ENCODE peak calls at places on chromosomes 5 and 9, in nine cellular contexts. One of them, this sample, is unnamed. For H3K4me1 and H3K36me3, the result is how much of the 10 kb centered on the place peaks cover.

GRCh38 chr5:68048529-68048928 is 167.0 kb upstream of the PIK3R1 start:
- DNase-seq in heart right ventricle: no peak
- DNase-seq in testis: no peak
- DNase-seq in naive thymus-derived CD4-positive, alpha-beta T cell: no peak
- DNase-seq in CD8-positive, alpha-beta T cell: no peak
- DNase-seq in suprapubic skin: no peak
- DNase-seq in tibial artery: no peak
- DNase-seq in breast epithelium: no peak
- DNase-seq in right atrium auricular region: no peak
- DNase-seq in this sample: no peak

GRCh38 chr9:2824054-2824453 is 19.8 kb downstream of the PUM3 start:
- DNase-seq in heart right ventricle: no peak
- DNase-seq in testis: no peak
- DNase-seq in naive thymus-derived CD4-positive, alpha-beta T cell: no peak
- DNase-seq in CD8-positive, alpha-beta T cell: no peak
- DNase-seq in suprapubic skin: no peak
- DNase-seq in tibial artery: no peak
- DNase-seq in breast epithelium: no peak
- DNase-seq in right atrium auricular region: no peak
- DNase-seq in this sample: no peak

GRCh38 chr5:123285122-123286011 is 137.8 kb downstream of the CEP120 start:
- DNase-seq in heart right ventricle: no peak
- DNase-seq in testis: peak
- DNase-seq in naive thymus-derived CD4-positive, alpha-beta T cell: no peak
- DNase-seq in CD8-positive, alpha-beta T cell: no peak
- DNase-seq in suprapubic skin: no peak
- DNase-seq in tibial artery: peak
- DNase-seq in breast epithelium: no peak
- DNase-seq in right atrium auricular region: no peak
- DNase-seq in this sample: no peak

GRCh38 chr5:121445511-121445910 is 406.2 kb upstream of the FTMT start:
- DNase-seq in heart right ventricle: no peak
- DNase-seq in testis: peak
- DNase-seq in naive thymus-derived CD4-positive, alpha-beta T cell: no peak
- DNase-seq in CD8-positive, alpha-beta T cell: no peak
- DNase-seq in suprapubic skin: no peak
- DNase-seq in tibial artery: no peak
- DNase-seq in breast epithelium: no peak
- DNase-seq in right atrium auricular region: no peak
- DNase-seq in this sample: no peak

GRCh38 chr5:112186401-112186990 is 232.6 kb downstream of the EPB41L4A start:
- DNase-seq in heart right ventricle: no peak
- DNase-seq in testis: peak
- DNase-seq in naive thymus-derived CD4-positive, alpha-beta T cell: peak
- DNase-seq in CD8-positive, alpha-beta T cell: no peak
- DNase-seq in suprapubic skin: no peak
- DNase-seq in tibial artery: no peak
- DNase-seq in breast epithelium: no peak
- DNase-seq in right atrium auricular region: no peak
- DNase-seq in this sample: no peak

GRCh38 chr5:93120048-93120447 is 461.0 kb downstream of the NR2F1-AS1 start:
- DNase-seq in heart right ventricle: no peak
- DNase-seq in testis: no peak
- DNase-seq in naive thymus-derived CD4-positive, alpha-beta T cell: no peak
- DNase-seq in CD8-positive, alpha-beta T cell: no peak
- DNase-seq in suprapubic skin: no peak
- DNase-seq in tibial artery: no peak
- DNase-seq in breast epithelium: no peak
- DNase-seq in right atrium auricular region: no peak
- DNase-seq in this sample: no peak

GRCh38 chr5:157383151-157383810 is 76.7 kb upstream of the NIPAL4 start:
- DNase-seq in heart right ventricle: no peak
- DNase-seq in testis: no peak
- DNase-seq in naive thymus-derived CD4-positive, alpha-beta T cell: no peak
- DNase-seq in CD8-positive, alpha-beta T cell: no peak
- DNase-seq in suprapubic skin: no peak
- DNase-seq in tibial artery: no peak
- DNase-seq in breast epithelium: no peak
- DNase-seq in right atrium auricular region: no peak
- DNase-seq in this sample: no peak

GRCh38 chr5:110088676-110089436 is 399.1 kb downstream of the MAN2A1 start:
- DNase-seq in heart right ventricle: no peak
- DNase-seq in testis: no peak
- DNase-seq in naive thymus-derived CD4-positive, alpha-beta T cell: no peak
- DNase-seq in CD8-positive, alpha-beta T cell: no peak
- DNase-seq in suprapubic skin: no peak
- DNase-seq in tibial artery: no peak
- DNase-seq in breast epithelium: no peak
- DNase-seq in right atrium auricular region: no peak
- DNase-seq in this sample: no peak

GRCh38 chr5:159902444-159903121 is 13.7 kb upstream of the ADRA1B start:
- DNase-seq in heart right ventricle: no peak
- DNase-seq in testis: no peak
- DNase-seq in naive thymus-derived CD4-positive, alpha-beta T cell: no peak
- DNase-seq in CD8-positive, alpha-beta T cell: no peak
- DNase-seq in suprapubic skin: no peak
- DNase-seq in tibial artery: no peak
- DNase-seq in breast epithelium: no peak
- DNase-seq in right atrium auricular region: no peak
- DNase-seq in this sample: no peak

GRCh38 chr5:132687995-132688394 is 14.2 kb downstream of the IL4 start:
- DNase-seq in heart right ventricle: no peak
- DNase-seq in testis: no peak
- DNase-seq in naive thymus-derived CD4-positive, alpha-beta T cell: peak
- DNase-seq in CD8-positive, alpha-beta T cell: peak
- DNase-seq in suprapubic skin: no peak
- DNase-seq in tibial artery: no peak
- DNase-seq in breast epithelium: no peak
- DNase-seq in right atrium auricular region: no peak
- DNase-seq in this sample: no peak

DNA sequence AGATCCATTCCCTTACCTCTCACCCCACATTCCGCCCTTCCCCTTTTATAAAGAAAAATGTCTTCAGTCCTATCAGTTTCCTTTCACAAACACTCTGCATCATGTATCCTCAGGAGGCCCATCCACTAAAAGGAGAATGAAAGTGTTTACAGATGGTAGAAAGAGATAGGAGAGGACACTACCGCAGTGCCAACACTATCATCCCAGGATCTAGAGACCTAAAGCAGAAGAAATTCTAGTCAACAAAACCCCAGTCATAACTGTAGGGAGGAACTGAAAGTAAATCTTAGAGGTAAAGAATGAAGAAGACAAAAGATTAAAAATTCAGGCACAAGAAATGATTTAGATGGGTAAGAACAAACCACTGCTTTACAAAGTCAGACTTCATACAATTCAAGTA is 114.1 kb downstream of the MLLT3 start:
- DNase-seq in heart right ventricle: no peak
- DNase-seq in testis: no peak
- DNase-seq in naive thymus-derived CD4-positive, alpha-beta T cell: peak
- DNase-seq in CD8-positive, alpha-beta T cell: no peak
- DNase-seq in suprapubic skin: no peak
- DNase-seq in tibial artery: no peak
- DNase-seq in breast epithelium: no peak
- DNase-seq in right atrium auricular region: no peak
- DNase-seq in this sample: no peak
- H3K4me1 ChIP-seq in heart right ventricle: under half
- H3K4me1 ChIP-seq in testis: under half
- H3K4me1 ChIP-seq in naive thymus-derived CD4-positive, alpha-beta T cell: under half
- H3K4me1 ChIP-seq in CD8-positive, alpha-beta T cell: under half
- H3K4me1 ChIP-seq in suprapubic skin: under half
- H3K4me1 ChIP-seq in tibial artery: under half
- H3K4me1 ChIP-seq in breast epithelium: under half
- H3K4me1 ChIP-seq in right atrium auricular region: under half
- H3K4me1 ChIP-seq in this sample: under half

DNA sequence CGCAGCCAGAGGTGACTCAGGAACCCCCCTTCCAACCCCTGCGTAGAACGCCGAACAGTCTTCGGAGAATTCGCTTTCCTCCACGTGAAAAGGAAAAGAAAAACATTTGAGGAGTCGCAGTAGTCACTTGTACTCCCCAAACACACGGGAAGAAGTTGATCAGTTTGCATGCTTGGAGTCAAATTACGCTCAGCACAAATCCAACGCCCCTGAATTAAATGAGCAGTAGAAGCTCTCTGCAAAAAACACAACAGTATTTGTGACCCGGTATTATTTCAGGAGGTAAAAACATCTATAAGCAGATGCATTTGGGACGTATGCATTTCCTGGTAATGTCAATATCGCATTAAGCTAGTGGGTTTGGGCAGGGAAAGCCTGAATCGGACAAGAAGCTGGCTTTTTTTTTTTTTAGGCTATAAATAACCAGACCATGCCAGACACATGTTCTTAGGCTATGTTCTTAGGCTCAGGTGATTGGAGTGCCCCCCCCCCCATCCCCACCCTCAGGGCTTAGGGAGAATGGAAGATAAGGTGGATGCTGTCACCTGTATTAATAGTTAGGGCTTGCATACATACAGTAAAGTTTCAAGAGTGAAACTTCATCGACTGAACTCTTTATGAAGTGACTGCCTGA is 922 bp upstream of the ARL15 start:
- DNase-seq in heart right ventricle: no peak
- DNase-seq in testis: no peak
- DNase-seq in naive thymus-derived CD4-positive, alpha-beta T cell: peak
- DNase-seq in CD8-positive, alpha-beta T cell: peak
- DNase-seq in suprapubic skin: no peak
- DNase-seq in tibial artery: no peak
- DNase-seq in breast epithelium: no peak
- DNase-seq in right atrium auricular region: no peak
- DNase-seq in this sample: no peak
- H3K27ac ChIP-seq in heart right ventricle: peak
- H3K27ac ChIP-seq in testis: peak
- H3K27ac ChIP-seq in naive thymus-derived CD4-positive, alpha-beta T cell: peak
- H3K27ac ChIP-seq in CD8-positive, alpha-beta T cell: peak
- H3K27ac ChIP-seq in suprapubic skin: peak
- H3K27ac ChIP-seq in tibial artery: peak
- H3K27ac ChIP-seq in breast epithelium: peak
- H3K27ac ChIP-seq in right atrium auricular region: peak
- H3K27ac ChIP-seq in this sample: no peak

GRCh38 chr5:172151661-172152210 is 36.3 kb downstream of the STK10 start:
- DNase-seq in heart right ventricle: no peak
- DNase-seq in testis: no peak
- DNase-seq in naive thymus-derived CD4-positive, alpha-beta T cell: no peak
- DNase-seq in CD8-positive, alpha-beta T cell: no peak
- DNase-seq in suprapubic skin: no peak
- DNase-seq in tibial artery: no peak
- DNase-seq in breast epithelium: no peak
- DNase-seq in right atrium auricular region: no peak
- DNase-seq in this sample: no peak

GRCh38 chr5:172156541-172156994 is 31.5 kb downstream of the STK10 start:
- DNase-seq in heart right ventricle: peak
- DNase-seq in testis: no peak
- DNase-seq in naive thymus-derived CD4-positive, alpha-beta T cell: no peak
- DNase-seq in CD8-positive, alpha-beta T cell: no peak
- DNase-seq in suprapubic skin: no peak
- DNase-seq in tibial artery: no peak
- DNase-seq in breast epithelium: no peak
- DNase-seq in right atrium auricular region: no peak
- DNase-seq in this sample: no peak

GRCh38 chr5:172149073-172149472 is 39.0 kb downstream of the STK10 start:
- DNase-seq in heart right ventricle: no peak
- DNase-seq in testis: no peak
- DNase-seq in naive thymus-derived CD4-positive, alpha-beta T cell: no peak
- DNase-seq in CD8-positive, alpha-beta T cell: no peak
- DNase-seq in suprapubic skin: no peak
- DNase-seq in tibial artery: no peak
- DNase-seq in breast epithelium: no peak
- DNase-seq in right atrium auricular region: no peak
- DNase-seq in this sample: no peak

GRCh38 chr5:172150514-172151425 is 37.3 kb downstream of the STK10 start:
- DNase-seq in heart right ventricle: peak
- DNase-seq in testis: peak
- DNase-seq in naive thymus-derived CD4-positive, alpha-beta T cell: peak
- DNase-seq in CD8-positive, alpha-beta T cell: peak
- DNase-seq in suprapubic skin: peak
- DNase-seq in tibial artery: peak
- DNase-seq in breast epithelium: no peak
- DNase-seq in right atrium auricular region: peak
- DNase-seq in this sample: no peak

GRCh38 chr5:172153695-172154094 is 34.3 kb downstream of the STK10 start:
- DNase-seq in heart right ventricle: no peak
- DNase-seq in testis: no peak
- DNase-seq in naive thymus-derived CD4-positive, alpha-beta T cell: no peak
- DNase-seq in CD8-positive, alpha-beta T cell: no peak
- DNase-seq in suprapubic skin: no peak
- DNase-seq in tibial artery: no peak
- DNase-seq in breast epithelium: no peak
- DNase-seq in right atrium auricular region: no peak
- DNase-seq in this sample: no peak
- H3K36me3 ChIP-seq in heart right ventricle: under half
- H3K36me3 ChIP-seq in testis: under half
- H3K36me3 ChIP-seq in naive thymus-derived CD4-positive, alpha-beta T cell: under half
- H3K36me3 ChIP-seq in CD8-positive, alpha-beta T cell: under half
- H3K36me3 ChIP-seq in suprapubic skin: under half
- H3K36me3 ChIP-seq in tibial artery: under half
- H3K36me3 ChIP-seq in breast epithelium: under half
- H3K36me3 ChIP-seq in right atrium auricular region: under half
- H3K36me3 ChIP-seq in this sample: under half

GRCh38 chr9:14275331-14275730 is 38.6 kb downstream of the NFIB start:
- DNase-seq in heart right ventricle: no peak
- DNase-seq in testis: no peak
- DNase-seq in naive thymus-derived CD4-positive, alpha-beta T cell: no peak
- DNase-seq in CD8-positive, alpha-beta T cell: no peak
- DNase-seq in suprapubic skin: no peak
- DNase-seq in tibial artery: no peak
- DNase-seq in breast epithelium: no peak
- DNase-seq in right atrium auricular region: no peak
- DNase-seq in this sample: no peak
- H3K4me1 ChIP-seq in heart right ventricle: half or more
- H3K4me1 ChIP-seq in testis: under half
- H3K4me1 ChIP-seq in naive thymus-derived CD4-positive, alpha-beta T cell: under half
- H3K4me1 ChIP-seq in CD8-positive, alpha-beta T cell: under half
- H3K4me1 ChIP-seq in suprapubic skin: half or more
- H3K4me1 ChIP-seq in tibial artery: half or more
- H3K4me1 ChIP-seq in breast epithelium: under half
- H3K4me1 ChIP-seq in right atrium auricular region: half or more
- H3K4me1 ChIP-seq in this sample: under half

DNA sequence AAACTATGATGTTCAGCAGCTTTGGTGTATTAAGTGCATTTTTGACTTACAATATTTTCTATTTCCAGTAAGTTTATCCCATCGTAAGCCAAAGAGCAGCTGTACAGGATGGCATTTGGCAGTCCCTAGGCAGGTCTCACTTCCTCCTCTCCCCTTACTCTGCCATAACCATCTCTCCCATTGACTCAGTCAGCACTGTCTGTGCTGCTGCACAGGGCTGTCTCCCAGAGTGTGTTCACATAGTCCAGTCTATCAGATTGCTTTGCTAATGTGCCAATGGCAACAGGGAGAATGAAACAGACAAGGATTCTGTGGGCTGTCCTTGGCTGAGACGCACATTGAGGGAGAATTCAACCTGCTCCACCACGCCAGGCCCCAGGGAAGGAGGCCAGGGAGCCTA is 47.0 kb upstream of the CAST start:
- DNase-seq in heart right ventricle: no peak
- DNase-seq in testis: no peak
- DNase-seq in naive thymus-derived CD4-positive, alpha-beta T cell: no peak
- DNase-seq in CD8-positive, alpha-beta T cell: no peak
- DNase-seq in suprapubic skin: no peak
- DNase-seq in tibial artery: no peak
- DNase-seq in breast epithelium: no peak
- DNase-seq in right atrium auricular region: no peak
- DNase-seq in this sample: no peak
- H3K27ac ChIP-seq in heart right ventricle: no peak
- H3K27ac ChIP-seq in testis: no peak
- H3K27ac ChIP-seq in naive thymus-derived CD4-positive, alpha-beta T cell: no peak
- H3K27ac ChIP-seq in CD8-positive, alpha-beta T cell: no peak
- H3K27ac ChIP-seq in suprapubic skin: no peak
- H3K27ac ChIP-seq in tibial artery: no peak
- H3K27ac ChIP-seq in breast epithelium: no peak
- H3K27ac ChIP-seq in right atrium auricular region: no peak
- H3K27ac ChIP-seq in this sample: no peak

This sample was measured in iPS DF 6.9.